ENCODE peak calls at places on chromosomes 4 and X, in ten cellular contexts. Z is lower leg skin, Y is Caco-2, E is fibroblast of pulmonary artery, I is AG09309, V is tibial nerve, J is prostate gland, U is activated B cell treated with CpG ODN at 0.5 μM for 24 hours, O is colonic mucosa, G is PC-9. K is an unnamed sample.

GRCh38 chr4:105145913-105146285 is 777 bp upstream of the TET2 start:
- DNase-seq in Z (peak), Y (no peak), E (no peak), I (no peak), V (no peak), J (peak), U (peak), O (peak), G (no peak), K (no peak)

GRCh38 chr4:1082215-1083182 is 30.9 kb downstream of the RNF212 start:
- DNase-seq in Z (peak), Y (no peak), E (peak), I (peak), V (peak), J (peak), U (no peak), O (peak), G (peak), K (no peak)

GRCh38 chrX:43940811-43941210 is 32.4 kb downstream of the NDP start:
- DNase-seq in Z (no peak), Y (no peak), E (peak), I (no peak), V (no peak), J (no peak), U (no peak), O (no peak), G (no peak), K (no peak)

GRCh38 chr4:122914292-122914904 is 8.0 kb downstream of the NUDT6 start:
- DNase-seq in Z (no peak), Y (peak), E (peak), I (no peak), V (no peak), J (no peak), U (no peak), O (no peak), G (no peak), K (no peak)

GRCh38 chr4:26322349-26322748 is 1.5 kb downstream of the RBPJ start:
- DNase-seq in Z (no peak), Y (no peak), E (no peak), I (no peak), V (no peak), J (no peak), U (no peak), O (no peak), G (no peak), K (no peak)

GRCh38 chr4:93788712-93789111 is 39.8 kb upstream of the ATOH1 start:
- DNase-seq in Z (no peak), Y (peak), E (peak), I (no peak), V (no peak), J (no peak), U (no peak), O (no peak), G (no peak), K (no peak)

GRCh38 chr4:2934077-2934812 is 29.0 kb downstream of the NOP14 start:
- DNase-seq in Z (peak), Y (peak), E (peak), I (no peak), V (peak), J (no peak), U (peak), O (peak), G (no peak), K (no peak)

GRCh38 chr4:108991929-108992328 is 229.1 kb upstream of the ETNPPL start:
- DNase-seq in Z (no peak), Y (no peak), E (peak), I (peak), V (no peak), J (no peak), U (no peak), O (no peak), G (no peak), K (no peak)

GRCh38 chr4:76562851-76563803 is 128.1 kb downstream of the SHROOM3 start:
- DNase-seq in Z (no peak), Y (peak), E (no peak), I (no peak), V (no peak), J (peak), U (no peak), O (no peak), G (peak), K (no peak)

GRCh38 chr4:1204286-1204827 is 32.0 kb upstream of the SPON2 start:
- DNase-seq in Z (no peak), Y (no peak), E (no peak), I (no peak), V (peak), J (no peak), U (no peak), O (peak), G (no peak), K (peak)

GRCh38 chrX:132023117-132023895 is at the start of gene STK26:
- DNase-seq in Z (peak), Y (peak), E (peak), I (no peak), V (peak), J (peak), U (peak), O (peak), G (peak), K (peak)

GRCh38 chr4:110615366-110616161 is 7.3 kb downstream of the PITX2 start:
- DNase-seq in Z (no peak), Y (no peak), E (no peak), I (no peak), V (no peak), J (no peak), U (no peak), O (no peak), G (no peak), K (no peak)

GRCh38 chrX:38482183-38482582 is 79.2 kb upstream of the TSPAN7 start:
- DNase-seq in Z (no peak), Y (no peak), E (no peak), I (no peak), V (no peak), J (no peak), U (no peak), O (no peak), G (no peak), K (no peak)

GRCh38 chrX:2342878-2343277 is 157.9 kb downstream of the DHRSX start:
- DNase-seq in Z (peak), Y (no peak), E (peak), I (no peak), V (no peak), J (no peak), U (no peak), O (no peak), G (no peak), K (no peak)

GRCh38 chr4:155789391-155789790 is 30.6 kb downstream of the GUCY1B1 start:
- DNase-seq in Z (no peak), Y (no peak), E (no peak), I (no peak), V (no peak), J (no peak), U (no peak), O (no peak), G (no peak), K (no peak)

GRCh38 chr4:161714928-161715327 is 448.9 kb downstream of the FSTL5 start:
- DNase-seq in Z (no peak), Y (no peak), E (no peak), I (no peak), V (no peak), J (no peak), U (no peak), O (no peak), G (no peak), K (no peak)

GRCh38 chrX:38311743-38312142 is 15.6 kb downstream of the RPGR start:
- DNase-seq in Z (no peak), Y (no peak), E (no peak), I (no peak), V (no peak), J (no peak), U (no peak), O (no peak), G (no peak), K (no peak)

GRCh38 chrX:45824471-45824870 is 623.8 kb upstream of the DIPK2B start:
- DNase-seq in Z (no peak), Y (peak), E (peak), I (peak), V (no peak), J (no peak), U (no peak), O (no peak), G (peak), K (no peak)

GRCh38 chrX:10922158-10922557 is 189.0 kb upstream of the HCCS start:
- DNase-seq in Z (no peak), Y (peak), E (peak), I (peak), V (no peak), J (no peak), U (no peak), O (no peak), G (peak), K (no peak)

GRCh38 chrX:44343412-44343942 is at the start of gene EFHC2:
- DNase-seq in Z (no peak), Y (no peak), E (peak), I (no peak), V (peak), J (peak), U (peak), O (no peak), G (peak), K (peak)

GRCh38 chrX:69285881-69286545 is 120.8 kb upstream of the PJA1 start:
- DNase-seq in Z (peak), Y (peak), E (peak), I (no peak), V (peak), J (peak), U (peak), O (peak), G (peak), K (peak)

GRCh38 chr4:105145059-105145912 is 1.4 kb upstream of the TET2 start:
- DNase-seq in Z (no peak), Y (no peak), E (no peak), I (no peak), V (no peak), J (no peak), U (no peak), O (no peak), G (no peak), K (no peak)

GRCh38 chr4:85448880-85449763 is 25.8 kb upstream of the ARHGAP24 start:
- DNase-seq in Z (no peak), Y (no peak), E (no peak), I (no peak), V (no peak), J (no peak), U (no peak), O (no peak), G (no peak), K (no peak)

GRCh38 chrX:123108513-123109427 is 75.3 kb upstream of the GRIA3 start:
- DNase-seq in Z (no peak), Y (no peak), E (no peak), I (no peak), V (no peak), J (no peak), U (no peak), O (no peak), G (no peak), K (no peak)

GRCh38 chrX:18353931-18354368 is 538 bp downstream of the SCML2 start:
- DNase-seq in Z (no peak), Y (peak), E (no peak), I (no peak), V (no peak), J (no peak), U (peak), O (peak), G (peak), K (peak)

GRCh38 chr4:126404549-126404948 is 1089.8 kb downstream of the FAT4 start:
- DNase-seq in Z (no peak), Y (no peak), E (peak), I (no peak), V (no peak), J (no peak), U (no peak), O (no peak), G (no peak), K (peak)

GRCh38 chr4:118173956-118174355 is 139.7 kb downstream of the NDST3 start:
- DNase-seq in Z (no peak), Y (no peak), E (peak), I (peak), V (no peak), J (no peak), U (no peak), O (no peak), G (no peak), K (no peak)

GRCh38 chrX:118156254-118156952 is 39.8 kb upstream of the KLHL13 start:
- DNase-seq in Z (no peak), Y (peak), E (no peak), I (no peak), V (no peak), J (no peak), U (no peak), O (peak), G (no peak), K (no peak)

GRCh38 chr4:40995850-40996249 is 218.5 kb downstream of the APBB2 start:
- DNase-seq in Z (no peak), Y (no peak), E (peak), I (peak), V (no peak), J (no peak), U (no peak), O (no peak), G (no peak), K (no peak)

GRCh38 chr4:2697995-2698414 is 58.1 kb downstream of the TNIP2 start:
- DNase-seq in Z (peak), Y (no peak), E (no peak), I (no peak), V (no peak), J (no peak), U (no peak), O (no peak), G (no peak), K (no peak)

GRCh38 chr4:3303445-3303824 is 10.6 kb downstream of the RGS12 start:
- DNase-seq in Z (peak), Y (no peak), E (no peak), I (no peak), V (peak), J (no peak), U (no peak), O (peak), G (no peak), K (no peak)

GRCh38 chrX:123967497-123967896 is 6.0 kb downstream of the STAG2 start:
- DNase-seq in Z (no peak), Y (no peak), E (no peak), I (no peak), V (no peak), J (no peak), U (no peak), O (no peak), G (no peak), K (no peak)

DNA sequence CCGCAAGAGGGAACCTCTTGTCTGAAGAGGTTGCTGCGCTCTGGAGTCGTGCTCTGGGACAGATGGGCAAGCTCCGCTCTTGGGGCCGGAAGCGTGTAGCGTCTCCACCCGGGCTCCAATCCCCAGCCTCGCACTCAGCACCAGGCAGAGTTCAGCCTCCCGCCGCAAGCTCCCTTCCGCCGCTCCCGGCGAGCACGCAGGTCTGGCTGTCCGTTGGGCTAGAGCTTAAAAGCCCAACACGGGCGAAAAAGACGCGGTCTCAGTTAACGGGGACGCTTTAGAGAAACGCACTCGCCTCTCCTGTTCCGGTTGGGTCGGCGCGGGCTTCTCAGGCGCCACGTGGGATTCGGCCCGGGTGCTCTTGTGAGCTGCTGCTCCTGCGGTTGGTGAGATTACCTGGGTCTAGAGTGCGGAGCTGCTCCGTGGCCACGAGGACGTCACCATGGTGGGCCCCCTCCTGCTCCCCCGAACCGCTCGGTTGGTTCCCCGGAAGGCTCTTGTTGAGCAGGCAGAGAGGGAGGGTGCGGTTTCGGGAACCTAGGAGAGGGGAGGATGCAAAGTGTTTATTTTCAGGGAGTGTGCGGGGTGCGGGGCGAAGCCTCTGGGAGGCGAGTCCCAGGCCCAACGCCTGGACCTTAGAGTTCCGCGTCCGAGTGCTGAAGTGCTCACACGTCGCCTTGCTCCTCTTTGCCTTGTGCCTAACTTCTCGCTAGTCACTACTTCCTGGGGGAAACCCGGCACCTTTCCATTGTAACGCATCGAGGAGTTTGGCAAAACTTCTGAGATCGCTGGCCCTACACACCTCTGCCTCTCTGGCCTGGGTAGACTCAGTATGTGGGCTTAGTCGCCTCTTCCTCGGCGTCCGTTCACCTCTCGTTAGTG is at the start of gene TMA16:
- DNase-seq in Z (peak), Y (peak), E (peak), I (peak), V (peak), J (peak), U (peak), O (peak), G (peak), K (peak)
- TF ChIP-seq CTCF in Z (no peak), Y (no peak), E (no peak), I (peak), V (no peak), J (peak), U (no peak), O (no peak), G (no peak), K (no peak)

DNA sequence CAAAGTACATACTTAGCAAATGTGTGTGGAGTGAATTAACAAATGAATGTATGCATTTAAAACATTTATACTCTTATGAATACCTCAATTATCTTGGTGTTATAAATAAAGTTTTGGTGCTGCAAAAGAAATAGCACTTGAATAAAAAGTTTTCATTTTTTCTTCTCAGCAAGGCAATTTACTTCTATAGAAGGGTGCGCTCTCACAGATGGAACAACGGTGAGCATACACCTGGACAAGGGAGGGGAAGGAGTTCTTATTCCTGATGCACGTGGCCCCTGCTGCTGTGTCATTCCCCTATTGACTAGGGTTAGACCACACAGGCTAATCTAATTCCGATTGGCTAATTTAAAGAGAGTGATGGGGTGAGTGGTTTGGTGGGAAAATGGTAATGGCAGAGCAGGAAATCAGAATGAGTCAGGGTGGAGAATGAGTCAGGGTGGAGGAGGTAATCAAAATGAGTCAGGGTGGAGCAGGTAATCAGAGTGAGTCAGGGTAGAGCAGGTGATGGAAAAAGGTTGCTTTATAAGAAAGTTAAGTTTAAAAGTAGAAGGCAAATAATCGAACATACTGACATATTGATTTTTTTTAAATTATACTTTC is 28.2 kb upstream of the PGK1 start:
- DNase-seq in Z (no peak), Y (no peak), E (no peak), I (no peak), V (no peak), J (no peak), U (no peak), O (no peak), G (no peak), K (no peak)
- TF ChIP-seq CTCF in Z (no peak), Y (no peak), E (no peak), I (no peak), V (no peak), J (no peak), U (no peak), O (no peak), G (no peak), K (no peak)

DNA sequence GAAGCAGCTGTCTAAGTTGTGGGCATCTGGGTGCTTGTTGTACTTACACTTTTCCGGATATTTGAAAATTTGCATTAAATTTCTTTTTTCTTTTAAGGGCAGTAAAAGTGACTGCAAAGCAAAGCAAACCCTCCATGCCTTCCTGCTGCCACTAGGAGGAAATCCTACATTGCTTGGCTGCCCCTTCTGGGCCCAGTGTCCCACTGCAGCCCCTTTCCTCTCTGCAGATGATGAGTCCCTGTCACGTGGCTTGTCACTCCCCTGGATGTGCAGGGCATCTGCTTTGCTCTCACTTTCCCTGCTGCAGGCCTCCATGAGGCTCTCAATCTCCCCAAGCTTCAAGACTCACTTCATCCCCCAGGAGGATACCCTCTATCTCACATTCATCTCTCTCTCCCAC is 12.7 kb downstream of the TSR2 start:
- DNase-seq in Z (no peak), Y (peak), E (peak), I (no peak), V (no peak), J (no peak), U (no peak), O (no peak), G (no peak), K (no peak)
- TF ChIP-seq CTCF in Z (no peak), Y (peak), E (peak), I (peak), V (no peak), J (no peak), U (no peak), O (no peak), G (no peak), K (peak)

GRCh38 chr4:24594887-24595286 is 10.5 kb upstream of the DHX15 start:
- DNase-seq in Z (no peak), Y (peak), E (peak), I (no peak), V (no peak), J (no peak), U (no peak), O (no peak), G (no peak), K (no peak)

GRCh38 chr4:24588216-24588954 is 4.0 kb upstream of the DHX15 start:
- DNase-seq in Z (no peak), Y (no peak), E (no peak), I (no peak), V (no peak), J (no peak), U (no peak), O (no peak), G (no peak), K (no peak)

GRCh38 chr4:24583451-24584174 is 741 bp downstream of the DHX15 start:
- DNase-seq in Z (peak), Y (peak), E (peak), I (no peak), V (peak), J (peak), U (peak), O (peak), G (peak), K (peak)

GRCh38 chr4:24584175-24584850 is at the start of gene DHX15:
- DNase-seq in Z (peak), Y (peak), E (peak), I (peak), V (peak), J (peak), U (peak), O (peak), G (peak), K (peak)

DNA sequence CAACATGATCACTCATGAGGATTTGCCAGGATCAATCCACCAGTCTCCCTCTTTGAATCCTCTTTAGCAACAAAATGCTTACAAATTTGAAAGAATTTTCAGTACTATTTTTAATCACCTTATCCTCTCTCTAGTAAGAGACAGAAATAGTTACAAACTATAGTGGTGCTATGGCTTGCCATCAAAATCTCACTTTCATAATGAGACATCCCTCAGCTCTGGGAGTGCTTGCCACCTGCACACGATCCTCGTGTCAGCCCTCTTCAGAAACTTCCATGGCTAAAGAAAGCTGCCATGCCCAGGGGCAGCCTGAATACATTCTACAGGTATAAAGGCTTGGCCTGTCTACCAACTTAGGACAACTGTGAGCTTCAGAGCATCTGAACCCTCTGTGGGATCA is 5.1 kb upstream of the DHX15 start:
- DNase-seq in Z (no peak), Y (no peak), E (no peak), I (no peak), V (no peak), J (no peak), U (no peak), O (no peak), G (no peak), K (no peak)
- TF ChIP-seq CTCF in Z (no peak), Y (no peak), E (no peak), I (no peak), V (no peak), J (no peak), U (no peak), O (no peak), G (no peak), K (no peak)

GRCh38 chr4:68673143-68673542 is 2.7 kb upstream of the UGT2B15 start:
- DNase-seq in Z (no peak), Y (no peak), E (no peak), I (no peak), V (no peak), J (no peak), U (no peak), O (no peak), G (no peak), K (no peak)
- TF ChIP-seq CTCF in Z (no peak), Y (no peak), E (no peak), I (no peak), V (no peak), J (no peak), U (no peak), O (no peak), G (no peak), K (no peak)

K was measured in type B pancreatic cell.